ENCODE peak calls at places on chromosomes 3 and 15, in nine cellular contexts. Z is WERI-Rb-1, N is H4, Y is foreskin fibroblast, F is amniotic stem cell, C is fibroblast of pulmonary artery, A is NCI-H748 treated with DMSO at 0.1 percent for 48 hours, P is memory B cell, X is breast epithelium. J is an unnamed sample.

GRCh38 chr15:50144342-50145120 is 25.5 kb upstream of the ATP8B4 start:
- DNase-seq in Z (no peak), Y (no peak), F (no peak), A (no peak), P (no peak), X (no peak), C (no peak), N (no peak), J (no peak)

GRCh38 chr3:151795276-151795675 is 18.6 kb upstream of the AADAC start:
- DNase-seq in N (peak), A (no peak), C (peak), F (no peak), Z (no peak), X (no peak), P (no peak), Y (peak), J (no peak)

GRCh38 chr15:68820589-68821189 is at the start of gene ANP32A:
- DNase-seq in N (peak), F (peak), X (peak), Z (peak), C (peak), Y (peak), P (peak), A (peak), J (peak)

GRCh38 chr3:65908588-65908987 is 130.1 kb downstream of the MAGI1 start:
- DNase-seq in X (no peak), C (no peak), Z (no peak), P (no peak), N (no peak), F (no peak), Y (no peak), A (no peak), J (no peak)

GRCh38 chr15:101505610-101506337 is 16.3 kb upstream of the PCSK6 start:
- DNase-seq in C (no peak), P (no peak), N (no peak), Z (no peak), X (peak), F (no peak), A (no peak), Y (no peak), J (no peak)

GRCh38 chr3:116444099-116444700 is 1.1 kb downstream of the LSAMP start:
- DNase-seq in F (no peak), Z (no peak), A (no peak), X (no peak), N (no peak), Y (no peak), P (no peak), C (no peak), J (no peak)

GRCh38 chr3:45987368-45988099 is 8.1 kb downstream of the FYCO1 start:
- DNase-seq in Y (peak), A (no peak), N (no peak), C (peak), Z (no peak), F (no peak), P (no peak), X (no peak), J (no peak)

GRCh38 chr3:193897288-193897687 is 238.7 kb upstream of the HES1 start:
- DNase-seq in Z (no peak), F (no peak), A (no peak), X (no peak), C (peak), Y (no peak), N (no peak), P (no peak), J (no peak)

GRCh38 chr3:24539699-24540098 is 45.0 kb upstream of the THRB start:
- DNase-seq in A (no peak), N (no peak), F (no peak), C (no peak), Y (no peak), Z (no peak), X (no peak), P (no peak), J (no peak)

GRCh38 chr15:75801859-75802593 is 41.2 kb upstream of the UBE2Q2 start:
- DNase-seq in F (peak), N (peak), Z (peak), Y (peak), C (peak), P (peak), X (peak), A (peak), J (peak)

GRCh38 chr3:81237193-81237592 is 524.3 kb downstream of the GBE1 start:
- DNase-seq in A (no peak), X (no peak), N (no peak), F (no peak), Y (no peak), Z (no peak), P (no peak), C (no peak), J (no peak)

GRCh38 chr3:15015456-15015855 is 49.7 kb downstream of the MRPS25 start:
- DNase-seq in X (no peak), A (no peak), F (no peak), P (no peak), Y (no peak), N (no peak), Z (no peak), C (no peak), J (no peak)

GRCh38 chr15:76196286-76196948 is 114.9 kb downstream of the ETFA start:
- DNase-seq in C (peak), Z (peak), P (no peak), F (peak), Y (peak), N (peak), A (no peak), X (peak), J (no peak)

GRCh38 chr15:53446376-53446775 is 313.1 kb downstream of the WDR72 start:
- DNase-seq in P (no peak), F (no peak), X (no peak), Z (no peak), C (no peak), A (no peak), N (no peak), Y (no peak), J (no peak)

GRCh38 chr3:39025222-39025970 is 26.3 kb downstream of the SCN11A start:
- DNase-seq in Y (no peak), F (no peak), Z (no peak), C (peak), A (no peak), N (no peak), P (no peak), X (no peak), J (no peak)

GRCh38 chr3:42486814-42487569 is 15.5 kb upstream of the VIPR1 start:
- DNase-seq in P (no peak), F (no peak), Y (no peak), C (no peak), A (no peak), N (no peak), Z (no peak), X (no peak), J (no peak)

GRCh38 chr3:182036382-182036781 is 324.7 kb downstream of the SOX2 start:
- DNase-seq in Z (no peak), C (no peak), X (no peak), P (no peak), Y (no peak), A (no peak), N (no peak), F (no peak), J (no peak)

GRCh38 chr3:182809523-182809922 is 16.2 kb downstream of the ATP11B start:
- DNase-seq in A (no peak), F (no peak), Y (peak), Z (no peak), N (no peak), P (no peak), X (no peak), C (no peak), J (no peak)

GRCh38 chr3:98325055-98325454 is 28.6 kb upstream of the OR5K4 start:
- DNase-seq in A (peak), F (no peak), X (no peak), Z (no peak), N (no peak), C (no peak), Y (no peak), P (no peak), J (no peak)

J was measured in GM12891.